ENCODE peak calls at places on chromosomes 13 and 19, in eight cellular contexts. H, O, Z, W, S, U, V and E are unnamed samples.

GRCh38 chr19:46791944-46792343 is 3.5 kb upstream of the SLC1A5 start:
- DNase-seq in U (no peak), O (no peak), H (no peak), V (no peak), S (no peak), Z (peak), W (no peak), E (no peak)

GRCh38 chr19:10013316-10013715 is at the start of gene RDH8:
- DNase-seq in W (no peak), O (no peak), U (no peak), Z (no peak), H (no peak), S (no peak), V (no peak), E (no peak)

GRCh38 chr19:43784981-43785808 is 4.4 kb upstream of the KCNN4 start:
- DNase-seq in Z (peak), H (peak), U (peak), S (peak), O (peak), W (no peak), V (no peak), E (no peak)

GRCh38 chr19:56537442-56537841 is 1.3 kb upstream of the ZFP28 start:
- DNase-seq in O (no peak), U (no peak), S (no peak), H (no peak), Z (no peak), W (no peak), V (no peak), E (no peak)

GRCh38 chr19:6378036-6378435 is 2.3 kb upstream of the PSPN start:
- DNase-seq in O (no peak), W (no peak), S (no peak), Z (no peak), U (no peak), H (peak), V (no peak), E (no peak)

GRCh38 chr19:30314805-30315155 is 57.4 kb upstream of the ZNF536 start:
- DNase-seq in H (no peak), Z (no peak), S (no peak), U (no peak), W (no peak), O (no peak), V (no peak), E (no peak)

GRCh38 chr19:54518844-54519243 is 16.2 kb downstream of the LAIR2 start:
- DNase-seq in Z (no peak), S (no peak), V (no peak), H (no peak), W (no peak), U (no peak), O (peak), E (no peak)

GRCh38 chr13:104099750-104100149 is 1033.5 kb upstream of the SLC10A2 start:
- DNase-seq in S (no peak), U (no peak), H (no peak), V (no peak), O (no peak), W (no peak), Z (no peak), E (no peak)

GRCh38 chr13:59834801-59835200 is 328.9 kb downstream of the DIAPH3 start:
- DNase-seq in Z (no peak), W (no peak), H (peak), U (no peak), V (no peak), S (no peak), O (peak), E (no peak)

GRCh38 chr13:30135351-30135750 is 172.0 kb downstream of the KATNAL1 start:
- DNase-seq in H (no peak), V (no peak), W (no peak), S (no peak), U (no peak), Z (no peak), O (no peak), E (no peak)

GRCh38 chr13:98050041-98050466 is 92.8 kb upstream of the FARP1 start:
- DNase-seq in U (no peak), W (no peak), O (peak), S (no peak), H (no peak), V (no peak), Z (no peak), E (no peak)

GRCh38 chr19:32041681-32042292 is 303.6 kb upstream of the ZNF507 start:
- DNase-seq in U (peak), Z (no peak), W (peak), V (peak), O (peak), S (peak), H (peak), E (peak)

GRCh38 chr19:39203372-39204341 is at the start of gene SYCN:
- DNase-seq in U (peak), V (no peak), S (no peak), Z (no peak), H (no peak), O (no peak), W (no peak), E (no peak)

GRCh38 chr13:97002581-97002980 is 8.3 kb upstream of the OXGR1 start:
- DNase-seq in V (no peak), O (no peak), Z (no peak), U (no peak), S (no peak), W (no peak), H (no peak), E (no peak)

GRCh38 chr19:7916137-7916907 is 1.7 kb downstream of the TGFBR3L start:
- DNase-seq in O (no peak), U (no peak), H (no peak), S (peak), V (no peak), Z (peak), W (no peak), E (no peak)

GRCh38 chr13:42883771-42884170 is 102.4 kb downstream of the FAM216B start:
- DNase-seq in Z (no peak), S (peak), V (no peak), U (peak), W (no peak), H (peak), O (peak), E (no peak)

GRCh38 chr13:85137516-85137915 is 661.7 kb downstream of the SLITRK6 start:
- DNase-seq in S (no peak), Z (no peak), O (peak), U (no peak), V (no peak), H (no peak), W (no peak), E (no peak)

GRCh38 chr19:39518458-39518857 is 3.5 kb downstream of the SELENOV start:
- DNase-seq in O (no peak), V (no peak), W (no peak), Z (no peak), S (no peak), U (no peak), H (no peak), E (no peak)

GRCh38 chr13:41637578-41637977 is 180.2 kb downstream of the RGCC start:
- DNase-seq in W (no peak), H (peak), Z (no peak), V (no peak), S (no peak), U (no peak), O (no peak), E (no peak)

GRCh38 chr13:23871616-23872220 is 17.5 kb downstream of the MIPEP start:
- DNase-seq in Z (no peak), W (no peak), O (no peak), V (no peak), S (no peak), U (no peak), H (peak), E (no peak)

GRCh38 chr13:92826197-92826596 is 400.4 kb upstream of the GPC6 start:
- DNase-seq in O (no peak), Z (no peak), V (no peak), U (peak), H (no peak), W (no peak), S (no peak), E (no peak)

GRCh38 chr19:50447053-50447452 is 14.4 kb downstream of the MYBPC2 start:
- DNase-seq in U (no peak), H (no peak), V (no peak), Z (no peak), W (no peak), S (no peak), O (no peak), E (no peak)

GRCh38 chr19:51687791-51688664 is 5.1 kb upstream of the SPACA6 start:
- DNase-seq in S (peak), H (peak), W (peak), V (peak), Z (no peak), O (peak), U (peak), E (no peak)

GRCh38 chr13:41065098-41065497 is 3.8 kb downstream of the WBP4 start:
- DNase-seq in S (no peak), Z (no peak), U (no peak), W (no peak), O (no peak), V (no peak), H (peak), E (no peak)

GRCh38 chr13:31036717-31037116 is 104.3 kb downstream of the TEX26 start:
- DNase-seq in V (no peak), W (no peak), O (no peak), Z (no peak), U (no peak), H (no peak), S (no peak), E (no peak)

GRCh38 chr19:27735314-27735713 is 1477.6 kb downstream of the UQCRFS1 start:
- DNase-seq in V (no peak), W (no peak), Z (no peak), S (no peak), O (no peak), H (no peak), U (no peak), E (no peak)

GRCh38 chr19:11626252-11626651 is 29.0 kb downstream of the ZNF627 start:
- DNase-seq in O (no peak), W (no peak), V (no peak), U (peak), S (no peak), H (no peak), Z (no peak), E (no peak)

GRCh38 chr19:11387154-11388034 is 3.3 kb upstream of the EPOR start:
- DNase-seq in Z (no peak), O (no peak), H (no peak), V (no peak), W (no peak), S (no peak), U (no peak), E (no peak)

GRCh38 chr19:55146078-55146647 is 2.8 kb downstream of the TNNT1 start:
- DNase-seq in W (no peak), Z (peak), U (no peak), V (no peak), S (no peak), O (peak), H (no peak), E (peak)

GRCh38 chr13:32267836-32268439 is 47.2 kb downstream of the ZAR1L start:
- DNase-seq in W (no peak), Z (peak), H (no peak), S (peak), O (peak), V (no peak), U (peak), E (no peak)

GRCh38 chr13:21986602-21987001 is 315.7 kb downstream of the FGF9 start:
- DNase-seq in O (no peak), W (peak), H (peak), V (peak), U (peak), Z (no peak), S (no peak), E (no peak)

GRCh38 chr13:76663941-76664340 is 222.3 kb downstream of the KCTD12 start:
- DNase-seq in H (peak), U (no peak), S (no peak), V (no peak), Z (no peak), W (no peak), O (no peak), E (no peak)

GRCh38 chr13:59356607-59357006 is 807.1 kb downstream of the DIAPH3 start:
- DNase-seq in V (peak), Z (no peak), H (peak), W (peak), U (peak), S (peak), O (no peak), E (no peak)

GRCh38 chr13:75687145-75687763 is 51.1 kb downstream of the LMO7 start:
- DNase-seq in W (no peak), V (no peak), Z (no peak), U (no peak), O (peak), S (no peak), H (peak), E (no peak)

GRCh38 chr19:5430237-5430636 is 25.0 kb upstream of the ZNRF4 start:
- DNase-seq in O (no peak), V (no peak), H (no peak), W (no peak), U (no peak), S (no peak), Z (no peak), E (no peak)

GRCh38 chr19:35856546-35857149 is at the start of gene KIRREL2:
- DNase-seq in U (peak), W (no peak), O (no peak), V (no peak), Z (peak), S (no peak), H (no peak), E (peak)

GRCh38 chr13:65830411-65831172 is 1399.5 kb downstream of the PCDH9 start:
- DNase-seq in H (no peak), Z (no peak), U (no peak), S (no peak), V (no peak), O (no peak), W (no peak), E (no peak)

GRCh38 chr13:112468069-112468468 is 91.9 kb downstream of the SPACA7 start:
- DNase-seq in H (no peak), O (no peak), S (no peak), U (no peak), W (no peak), Z (no peak), V (no peak), E (no peak)

GRCh38 chr13:72386138-72386684 is 341.2 kb downstream of the MZT1 start:
- DNase-seq in H (no peak), Z (no peak), O (no peak), W (no peak), S (no peak), U (no peak), V (no peak), E (no peak)
- TF ChIP-seq CTCF in H (no peak), Z (no peak), O (no peak), W (no peak), S (no peak), U (no peak), V (no peak), E (no peak)

DNA sequence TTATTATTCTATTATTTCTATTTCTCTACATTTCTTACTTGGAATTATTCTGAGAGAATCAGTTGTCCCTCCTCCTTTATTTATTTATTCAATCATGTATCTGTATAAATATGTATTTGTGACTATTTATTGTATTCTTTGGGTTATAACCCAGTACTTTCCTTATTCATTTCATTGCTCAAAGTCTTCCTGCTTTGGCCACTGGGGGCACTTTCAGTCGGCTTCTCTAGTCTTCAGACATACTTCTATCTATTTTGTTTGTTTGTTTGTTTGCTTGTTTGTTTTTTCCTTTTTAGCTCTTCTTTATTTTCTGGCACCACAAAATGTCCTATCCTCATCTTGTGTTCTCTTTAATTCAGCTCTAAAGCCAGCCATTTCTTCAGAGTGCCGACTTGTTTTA is 260.4 kb downstream of the NALCN start:
- DNase-seq in S (no peak), H (no peak), V (no peak), Z (no peak), W (no peak), U (no peak), O (no peak), E (no peak)
- TF ChIP-seq CTCF in S (no peak), H (peak), V (no peak), Z (peak), W (peak), U (peak), O (peak), E (no peak)

GRCh38 chr13:27476943-27477681 is 26.7 kb upstream of the MTIF3 start:
- DNase-seq in U (peak), H (peak), Z (no peak), W (no peak), O (peak), S (no peak), V (no peak), E (no peak)
- TF ChIP-seq CTCF in U (peak), H (peak), Z (no peak), W (no peak), O (no peak), S (no peak), V (no peak), E (no peak)

GRCh38 chr13:37919329-37919880 is 49.8 kb upstream of the TRPC4 start:
- DNase-seq in Z (no peak), W (no peak), O (no peak), U (no peak), H (no peak), S (no peak), V (no peak), E (no peak)
- TF ChIP-seq CTCF in Z (no peak), W (no peak), O (no peak), U (no peak), H (no peak), S (no peak), V (no peak), E (no peak)

GRCh38 chr19:42693760-42694350 is 46.4 kb downstream of the PSG3 start:
- DNase-seq in W (no peak), V (no peak), H (peak), U (peak), S (no peak), O (peak), Z (no peak), E (no peak)
- TF ChIP-seq CTCF in W (peak), V (no peak), H (peak), U (peak), S (no peak), O (peak), Z (no peak), E (peak)

GRCh38 chr19:34243876-34244578 is 10.3 kb upstream of the GARRE1 start:
- DNase-seq in O (no peak), W (no peak), V (no peak), Z (no peak), U (no peak), H (no peak), S (no peak), E (no peak)

GRCh38 chr19:34248941-34249340 is 5.4 kb upstream of the GARRE1 start:
- DNase-seq in Z (no peak), S (no peak), U (no peak), V (no peak), W (no peak), H (no peak), O (no peak), E (no peak)

GRCh38 chr19:34241513-34242337 is 12.6 kb upstream of the GARRE1 start:
- DNase-seq in H (no peak), O (no peak), W (no peak), S (peak), V (no peak), U (peak), Z (peak), E (no peak)

GRCh38 chr19:34246340-34246739 is 8.0 kb upstream of the GARRE1 start:
- DNase-seq in O (no peak), V (no peak), S (no peak), H (no peak), W (no peak), Z (no peak), U (no peak), E (no peak)

GRCh38 chr19:34244611-34245299 is 9.6 kb upstream of the GARRE1 start:
- DNase-seq in U (peak), V (peak), Z (no peak), H (peak), S (no peak), W (no peak), O (no peak), E (no peak)
- TF ChIP-seq CTCF in U (no peak), V (no peak), Z (no peak), H (no peak), S (no peak), W (no peak), O (no peak), E (no peak)